ENCODE peak calls at places on chromosomes 6 and 20, in five cellular contexts. One of them, this sample, is unnamed.

GRCh38 chr6:42045538-42046460 is 4.5 kb upstream of the TAF8 start:
- DNase-seq in thoracic aorta: peak; percentile 33
- DNase-seq in uterus: peak; percentile 92
- DNase-seq in K562: no peak
- DNase-seq in psoas muscle: peak; percentile 87
- DNase-seq in this sample: peak; percentile 85

GRCh38 chr20:46573234-46573633 is 22.8 kb upstream of the OCSTAMP start:
- DNase-seq in thoracic aorta: no peak
- DNase-seq in uterus: no peak
- DNase-seq in K562: peak; percentile 25
- DNase-seq in psoas muscle: no peak
- DNase-seq in this sample: no peak

GRCh38 chr6:42368156-42368555 is 83.6 kb downstream of the TRERF1 start:
- DNase-seq in thoracic aorta: no peak
- DNase-seq in uterus: no peak
- DNase-seq in K562: no peak
- DNase-seq in psoas muscle: no peak
- DNase-seq in this sample: no peak

GRCh38 chr6:83594936-83595335 is 82.6 kb downstream of the PRSS35 start:
- DNase-seq in thoracic aorta: no peak
- DNase-seq in uterus: no peak
- DNase-seq in K562: no peak
- DNase-seq in psoas muscle: no peak
- DNase-seq in this sample: no peak

GRCh38 chr6:14335071-14335470 is 217.5 kb downstream of the CD83 start:
- DNase-seq in thoracic aorta: no peak
- DNase-seq in uterus: no peak
- DNase-seq in K562: no peak
- DNase-seq in psoas muscle: no peak
- DNase-seq in this sample: no peak

GRCh38 chr6:96124778-96125177 is 109.0 kb downstream of the FUT9 start:
- DNase-seq in thoracic aorta: no peak
- DNase-seq in uterus: no peak
- DNase-seq in K562: no peak
- DNase-seq in psoas muscle: no peak
- DNase-seq in this sample: no peak

GRCh38 chr20:63530788-63531160 is 6.4 kb downstream of the PTK6 start:
- DNase-seq in thoracic aorta: no peak
- DNase-seq in uterus: no peak
- DNase-seq in K562: no peak
- DNase-seq in psoas muscle: no peak
- DNase-seq in this sample: no peak

GRCh38 chr6:106085984-106086832 is at the start of gene PRDM1:
- DNase-seq in thoracic aorta: no peak
- DNase-seq in uterus: peak; percentile 66
- DNase-seq in K562: peak; percentile 74
- DNase-seq in psoas muscle: peak; percentile 71
- DNase-seq in this sample: peak; percentile 93

GRCh38 chr20:49615401-49616153 is 47.6 kb upstream of the PTGIS start:
- DNase-seq in thoracic aorta: no peak
- DNase-seq in uterus: no peak
- DNase-seq in K562: no peak
- DNase-seq in psoas muscle: peak; percentile 76
- DNase-seq in this sample: peak; percentile 84

GRCh38 chr6:111844376-111844775 is 28.9 kb downstream of the FYN start:
- DNase-seq in thoracic aorta: no peak
- DNase-seq in uterus: no peak
- DNase-seq in K562: no peak
- DNase-seq in psoas muscle: no peak
- DNase-seq in this sample: no peak

GRCh38 chr6:150606258-150607043 is 6.8 kb downstream of the PLEKHG1 start:
- DNase-seq in thoracic aorta: no peak
- DNase-seq in uterus: no peak
- DNase-seq in K562: no peak
- DNase-seq in psoas muscle: no peak
- DNase-seq in this sample: no peak

GRCh38 chr20:41469868-41470267 is 103.2 kb upstream of the EMILIN3 start:
- DNase-seq in thoracic aorta: no peak
- DNase-seq in uterus: no peak
- DNase-seq in K562: no peak
- DNase-seq in psoas muscle: no peak
- DNase-seq in this sample: no peak

GRCh38 chr20:51409192-51409875 is 133.2 kb downstream of the NFATC2 start:
- DNase-seq in thoracic aorta: no peak
- DNase-seq in uterus: no peak
- DNase-seq in K562: no peak
- DNase-seq in psoas muscle: no peak
- DNase-seq in this sample: no peak

GRCh38 chr6:131372535-131372934 is 200.5 kb upstream of the ARG1 start:
- DNase-seq in thoracic aorta: no peak
- DNase-seq in uterus: no peak
- DNase-seq in K562: no peak
- DNase-seq in psoas muscle: no peak
- DNase-seq in this sample: no peak

GRCh38 chr6:34065470-34066283 is 80.2 kb downstream of the GRM4 start:
- DNase-seq in thoracic aorta: no peak
- DNase-seq in uterus: peak; percentile 51
- DNase-seq in K562: peak; percentile 48
- DNase-seq in psoas muscle: no peak
- DNase-seq in this sample: no peak

GRCh38 chr6:33116881-33117711 is 41.3 kb downstream of the HLA-DPB1 start:
- DNase-seq in thoracic aorta: no peak
- DNase-seq in uterus: no peak
- DNase-seq in K562: no peak
- DNase-seq in psoas muscle: no peak
- DNase-seq in this sample: peak; percentile 57

GRCh38 chr6:131135244-131136020 is at the start of gene AKAP7:
- DNase-seq in thoracic aorta: peak; percentile 9
- DNase-seq in uterus: peak; percentile 80
- DNase-seq in K562: peak; percentile 72
- DNase-seq in psoas muscle: peak; percentile 84
- DNase-seq in this sample: peak; percentile 71

GRCh38 chr6:117555882-117556498 is 46.3 kb downstream of the GOPC start:
- DNase-seq in thoracic aorta: no peak
- DNase-seq in uterus: peak; percentile 20
- DNase-seq in K562: peak; percentile 30
- DNase-seq in psoas muscle: no peak
- DNase-seq in this sample: no peak

GRCh38 chr20:56014998-56015397 is 9.7 kb upstream of the CBLN4 start:
- DNase-seq in thoracic aorta: no peak
- DNase-seq in uterus: no peak
- DNase-seq in K562: no peak
- DNase-seq in psoas muscle: no peak
- DNase-seq in this sample: no peak

GRCh38 chr20:5447188-5447587 is 130.4 kb upstream of the PROKR2 start:
- DNase-seq in thoracic aorta: no peak
- DNase-seq in uterus: no peak
- DNase-seq in K562: no peak
- DNase-seq in psoas muscle: no peak
- DNase-seq in this sample: no peak

GRCh38 chr20:5448449-5449118 is 131.8 kb upstream of the PROKR2 start:
- DNase-seq in thoracic aorta: no peak
- DNase-seq in uterus: no peak
- DNase-seq in K562: peak; percentile 56
- DNase-seq in psoas muscle: no peak
- DNase-seq in this sample: no peak

GRCh38 chr20:5445611-5446010 is 128.9 kb upstream of the PROKR2 start:
- DNase-seq in thoracic aorta: no peak
- DNase-seq in uterus: no peak
- DNase-seq in K562: no peak
- DNase-seq in psoas muscle: no peak
- DNase-seq in this sample: no peak
- TF ChIP-seq CTCF in thoracic aorta: no peak
- TF ChIP-seq CTCF in uterus: no peak
- TF ChIP-seq CTCF in K562: no peak
- TF ChIP-seq CTCF in psoas muscle: no peak
- TF ChIP-seq CTCF in this sample: no peak

DNA sequence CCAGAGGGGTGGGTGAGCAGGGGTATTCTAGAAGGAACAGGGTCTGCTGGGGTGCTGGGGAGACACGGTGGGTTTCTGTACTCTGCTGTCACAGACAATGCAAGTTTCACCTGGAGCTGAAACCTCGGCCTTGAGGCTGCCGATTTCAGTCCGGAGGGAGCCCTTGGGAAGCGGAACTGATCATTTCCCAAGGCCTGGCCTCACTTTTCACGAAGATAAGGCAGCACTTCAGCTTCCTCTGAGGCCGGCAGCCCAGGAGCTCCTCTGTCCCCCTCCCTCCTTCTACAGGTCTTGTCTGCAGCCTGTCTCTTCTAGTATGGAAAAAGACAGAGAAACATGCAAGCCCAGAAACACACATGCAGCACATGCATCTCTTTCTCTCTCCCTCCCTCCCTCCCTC is 242.1 kb downstream of the CDC5L start:
- DNase-seq in thoracic aorta: no peak
- DNase-seq in uterus: no peak
- DNase-seq in K562: no peak
- DNase-seq in psoas muscle: no peak
- DNase-seq in this sample: no peak
- H3K4me1 ChIP-seq in thoracic aorta: peaks cover 2% of the 10 kb centered on the region
- H3K4me1 ChIP-seq in uterus: no peaks in the 10 kb centered on the region
- H3K4me1 ChIP-seq in K562: no peaks in the 10 kb centered on the region
- H3K4me1 ChIP-seq in psoas muscle: no peaks in the 10 kb centered on the region
- H3K4me1 ChIP-seq in this sample: no peaks in the 10 kb centered on the region

DNA sequence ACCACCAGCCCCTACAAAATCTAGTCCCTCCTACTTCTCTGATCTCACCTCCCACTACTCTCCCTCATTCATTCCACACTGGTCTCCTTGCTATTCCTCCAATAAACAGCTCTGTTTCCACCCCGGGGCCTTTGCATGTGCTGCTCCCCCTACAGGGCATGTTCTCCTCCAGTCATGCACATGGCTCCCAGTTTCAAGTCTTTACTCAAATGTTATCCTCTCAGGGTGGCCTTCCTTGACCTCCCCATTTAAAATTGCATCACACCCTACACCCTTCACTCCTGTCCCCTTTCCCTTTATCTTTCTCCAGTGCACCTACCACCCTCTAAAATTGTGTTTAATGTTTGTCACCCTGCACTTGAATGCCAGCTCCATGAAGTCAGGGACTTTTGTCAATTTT is 174.5 kb downstream of the MRPL14 start:
- DNase-seq in thoracic aorta: no peak
- DNase-seq in uterus: peak; percentile 11
- DNase-seq in K562: peak; percentile 68
- DNase-seq in psoas muscle: no peak
- DNase-seq in this sample: peak; percentile 8
- TF ChIP-seq CTCF in thoracic aorta: no peak
- TF ChIP-seq CTCF in uterus: no peak
- TF ChIP-seq CTCF in K562: peak; percentile 54
- TF ChIP-seq CTCF in psoas muscle: peak; percentile 8
- TF ChIP-seq CTCF in this sample: no peak

GRCh38 chr6:30750379-30750668 is 6.0 kb upstream of the IER3 start:
- DNase-seq in thoracic aorta: no peak
- DNase-seq in uterus: no peak
- DNase-seq in K562: no peak
- DNase-seq in psoas muscle: no peak
- DNase-seq in this sample: no peak
- H3K4me1 ChIP-seq in thoracic aorta: peaks cover 36% of the 10 kb centered on the region
- H3K4me1 ChIP-seq in uterus: peaks cover 6% of the 10 kb centered on the region
- H3K4me1 ChIP-seq in K562: peaks cover 26% of the 10 kb centered on the region
- H3K4me1 ChIP-seq in psoas muscle: peaks cover 24% of the 10 kb centered on the region
- H3K4me1 ChIP-seq in this sample: peaks cover 43% of the 10 kb centered on the region

GRCh38 chr6:119720160-119720559 is 370.6 kb upstream of the MAN1A1 start:
- DNase-seq in thoracic aorta: no peak
- DNase-seq in uterus: no peak
- DNase-seq in K562: peak; percentile 22
- DNase-seq in psoas muscle: no peak
- DNase-seq in this sample: no peak
- TF ChIP-seq CTCF in thoracic aorta: no peak
- TF ChIP-seq CTCF in uterus: no peak
- TF ChIP-seq CTCF in K562: peak; percentile 75
- TF ChIP-seq CTCF in psoas muscle: no peak
- TF ChIP-seq CTCF in this sample: no peak

GRCh38 chr6:36599791-36600209 is 5.6 kb downstream of the SRSF3 start:
- DNase-seq in thoracic aorta: no peak
- DNase-seq in uterus: peak; percentile 35
- DNase-seq in K562: peak; percentile 70
- DNase-seq in psoas muscle: peak; percentile 45
- DNase-seq in this sample: no peak
- H3K4me1 ChIP-seq in thoracic aorta: peaks cover 82% of the 10 kb centered on the region
- H3K4me1 ChIP-seq in uterus: peaks cover 12% of the 10 kb centered on the region
- H3K4me1 ChIP-seq in K562: peaks cover 33% of the 10 kb centered on the region
- H3K4me1 ChIP-seq in psoas muscle: peaks cover 74% of the 10 kb centered on the region
- H3K4me1 ChIP-seq in this sample: peaks cover 64% of the 10 kb centered on the region

GRCh38 chr20:32018269-32019155 is 8.3 kb downstream of the CCM2L start:
- DNase-seq in thoracic aorta: no peak
- DNase-seq in uterus: peak; percentile 35
- DNase-seq in K562: peak; percentile 88
- DNase-seq in psoas muscle: peak; percentile 52
- DNase-seq in this sample: peak; percentile 92
- TF ChIP-seq CTCF in thoracic aorta: no peak
- TF ChIP-seq CTCF in uterus: no peak
- TF ChIP-seq CTCF in K562: peak; percentile 49
- TF ChIP-seq CTCF in psoas muscle: no peak
- TF ChIP-seq CTCF in this sample: no peak

GRCh38 chr20:839626-840025 is 6.1 kb downstream of the FAM110A start:
- DNase-seq in thoracic aorta: no peak
- DNase-seq in uterus: no peak
- DNase-seq in K562: no peak
- DNase-seq in psoas muscle: no peak
- DNase-seq in this sample: no peak
- H3K4me1 ChIP-seq in thoracic aorta: peaks cover 23% of the 10 kb centered on the region
- H3K4me1 ChIP-seq in uterus: peaks cover 7% of the 10 kb centered on the region
- H3K4me1 ChIP-seq in K562: peaks cover 40% of the 10 kb centered on the region
- H3K4me1 ChIP-seq in psoas muscle: peaks cover 34% of the 10 kb centered on the region
- H3K4me1 ChIP-seq in this sample: no peaks in the 10 kb centered on the region

DNA sequence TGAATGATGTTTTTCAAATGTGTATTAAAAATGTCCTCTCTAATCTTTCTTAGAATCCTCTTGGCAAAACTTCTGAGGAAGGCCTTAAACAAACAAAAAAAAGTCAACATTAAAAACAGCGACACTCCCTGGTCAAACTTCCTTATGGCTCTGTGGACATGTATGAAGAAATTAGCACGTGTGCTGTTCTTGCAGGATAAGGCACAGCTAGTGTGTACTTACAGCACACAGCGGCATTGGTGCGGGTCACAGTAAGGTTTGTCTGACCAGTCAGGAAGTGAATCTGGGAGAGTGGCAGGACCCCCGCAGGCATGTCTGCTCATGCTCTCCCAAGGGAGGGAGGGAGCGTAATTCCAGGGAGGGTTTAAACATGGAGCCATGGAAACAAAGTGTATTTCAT is 38.8 kb downstream of the SLC22A1 start:
- DNase-seq in thoracic aorta: no peak
- DNase-seq in uterus: no peak
- DNase-seq in K562: peak; percentile 44
- DNase-seq in psoas muscle: no peak
- DNase-seq in this sample: no peak
- TF ChIP-seq CTCF in thoracic aorta: no peak
- TF ChIP-seq CTCF in uterus: no peak
- TF ChIP-seq CTCF in K562: peak; percentile 39
- TF ChIP-seq CTCF in psoas muscle: no peak
- TF ChIP-seq CTCF in this sample: no peak